ENCODE peak calls at places on chromosomes 4 and X, in six cellular contexts. D, N, O, H, S and G are unnamed samples.

GRCh38 chr4:139986621-139987510 is 167.1 kb downstream of the MAML3 start:
- DNase-seq in D (no peak), N (no peak), O (no peak), H (no peak), S (no peak), G (no peak)

GRCh38 chr4:57607616-57608150 is 497.5 kb upstream of the IGFBP7 start:
- DNase-seq in D (no peak), N (no peak), O (no peak), H (no peak), S (no peak), G (no peak)

GRCh38 chrX:34956915-34957314 is 14.3 kb downstream of the FAM47B start:
- DNase-seq in D (peak), N (no peak), O (no peak), H (no peak), S (peak), G (no peak)

GRCh38 chr4:8605289-8605688 is 12.7 kb downstream of the CPZ start:
- DNase-seq in D (no peak), N (no peak), O (no peak), H (no peak), S (no peak), G (no peak)

GRCh38 chrX:41556958-41557357 is 109.8 kb downstream of the NYX start:
- DNase-seq in D (no peak), N (no peak), O (no peak), H (no peak), S (peak), G (no peak)

GRCh38 chrX:79365591-79365990 is 1.5 kb downstream of the ITM2A start:
- DNase-seq in D (no peak), N (peak), O (no peak), H (no peak), S (no peak), G (no peak)

GRCh38 chrX:18654873-18655836 is 16.8 kb downstream of the RS1 start:
- DNase-seq in D (no peak), N (no peak), O (no peak), H (no peak), S (no peak), G (peak)

GRCh38 chr4:102339018-102339417 is 6.3 kb downstream of the SLC39A8 start:
- DNase-seq in D (no peak), N (no peak), O (no peak), H (no peak), S (no peak), G (no peak)

GRCh38 chrX:149827254-149827653 is 45.5 kb downstream of the MAGEA9 start:
- DNase-seq in D (no peak), N (no peak), O (no peak), H (no peak), S (no peak), G (no peak)

GRCh38 chr4:165381821-165382373 is 3.1 kb downstream of the CPE start:
- DNase-seq in D (no peak), N (no peak), O (no peak), H (no peak), S (no peak), G (peak)

GRCh38 chr4:130192787-130193186 is 1096.8 kb downstream of the C4orf33 start:
- DNase-seq in D (no peak), N (no peak), O (no peak), H (no peak), S (no peak), G (no peak)

GRCh38 chr4:110514889-110515479 is 39.0 kb downstream of the ENPEP start:
- DNase-seq in D (peak), N (peak), O (no peak), H (no peak), S (peak), G (peak)

GRCh38 chrX:123884809-123885408 is 25.1 kb downstream of the XIAP start:
- DNase-seq in D (peak), N (peak), O (no peak), H (no peak), S (peak), G (peak)

GRCh38 chr4:163663454-163664225 is 169.2 kb downstream of the TMA16 start:
- DNase-seq in D (no peak), N (no peak), O (no peak), H (no peak), S (peak), G (no peak)

GRCh38 chr4:115675721-115676120 is 562.3 kb upstream of the NDST4 start:
- DNase-seq in D (no peak), N (no peak), O (no peak), H (no peak), S (no peak), G (no peak)

GRCh38 chrX:39822133-39822748 is 275.5 kb downstream of the BCOR start:
- DNase-seq in D (no peak), N (no peak), O (no peak), H (no peak), S (no peak), G (no peak)